ENCODE peak calls at places on chromosomes 5 and 9, in five cellular contexts. One of them, this sample, is unnamed.

GRCh38 chr9:115034801-115035200 is 83.2 kb downstream of the TNC start:
- DNase-seq in C1 segment of cervical spinal cord: no peak
- DNase-seq in astrocyte of the spinal cord: peak
- DNase-seq in NCI-H510A treated with DMSO at 0.1 percent for 48 hours: no peak
- DNase-seq in foreskin keratinocyte: peak
- DNase-seq in this sample: no peak

GRCh38 chr5:691817-692529 is 1.2 kb downstream of the TPPP start:
- DNase-seq in astrocyte of the spinal cord: no peak
- DNase-seq in foreskin keratinocyte: no peak
- DNase-seq in C1 segment of cervical spinal cord: no peak
- DNase-seq in NCI-H510A treated with DMSO at 0.1 percent for 48 hours: no peak
- DNase-seq in this sample: no peak

GRCh38 chr5:39074009-39074886 is at the start of gene RICTOR:
- DNase-seq in NCI-H510A treated with DMSO at 0.1 percent for 48 hours: peak
- DNase-seq in astrocyte of the spinal cord: peak
- DNase-seq in foreskin keratinocyte: peak
- DNase-seq in C1 segment of cervical spinal cord: peak
- DNase-seq in this sample: no peak

GRCh38 chr5:33854733-33855151 is 37.0 kb downstream of the ADAMTS12 start:
- DNase-seq in NCI-H510A treated with DMSO at 0.1 percent for 48 hours: no peak
- DNase-seq in foreskin keratinocyte: no peak
- DNase-seq in astrocyte of the spinal cord: peak
- DNase-seq in C1 segment of cervical spinal cord: no peak
- DNase-seq in this sample: no peak

GRCh38 chr9:36485647-36486453 is 85.8 kb upstream of the RNF38 start:
- DNase-seq in NCI-H510A treated with DMSO at 0.1 percent for 48 hours: no peak
- DNase-seq in foreskin keratinocyte: no peak
- DNase-seq in astrocyte of the spinal cord: no peak
- DNase-seq in C1 segment of cervical spinal cord: no peak
- DNase-seq in this sample: no peak

GRCh38 chr9:82247318-82247717 is 258.7 kb downstream of the SPATA31D1 start:
- DNase-seq in foreskin keratinocyte: no peak
- DNase-seq in astrocyte of the spinal cord: peak
- DNase-seq in C1 segment of cervical spinal cord: no peak
- DNase-seq in NCI-H510A treated with DMSO at 0.1 percent for 48 hours: no peak
- DNase-seq in this sample: no peak

GRCh38 chr5:116525680-116526079 is 48.9 kb downstream of the SEMA6A start:
- DNase-seq in foreskin keratinocyte: no peak
- DNase-seq in C1 segment of cervical spinal cord: no peak
- DNase-seq in NCI-H510A treated with DMSO at 0.1 percent for 48 hours: no peak
- DNase-seq in astrocyte of the spinal cord: no peak
- DNase-seq in this sample: no peak

GRCh38 chr9:135522137-135522877 is 1.1 kb downstream of the LCN1 start:
- DNase-seq in NCI-H510A treated with DMSO at 0.1 percent for 48 hours: no peak
- DNase-seq in foreskin keratinocyte: no peak
- DNase-seq in C1 segment of cervical spinal cord: no peak
- DNase-seq in astrocyte of the spinal cord: no peak
- DNase-seq in this sample: no peak

GRCh38 chr9:97638666-97639065 is 5.0 kb downstream of the NCBP1 start:
- DNase-seq in C1 segment of cervical spinal cord: no peak
- DNase-seq in NCI-H510A treated with DMSO at 0.1 percent for 48 hours: no peak
- DNase-seq in foreskin keratinocyte: no peak
- DNase-seq in astrocyte of the spinal cord: no peak
- DNase-seq in this sample: no peak

GRCh38 chr5:132479073-132479811 is 11.3 kb downstream of the IRF1 start:
- DNase-seq in astrocyte of the spinal cord: no peak
- DNase-seq in NCI-H510A treated with DMSO at 0.1 percent for 48 hours: no peak
- DNase-seq in C1 segment of cervical spinal cord: no peak
- DNase-seq in foreskin keratinocyte: no peak
- DNase-seq in this sample: no peak

GRCh38 chr9:79567671-79568098 is 4.1 kb upstream of the TLE4 start:
- DNase-seq in NCI-H510A treated with DMSO at 0.1 percent for 48 hours: no peak
- DNase-seq in astrocyte of the spinal cord: no peak
- DNase-seq in C1 segment of cervical spinal cord: no peak
- DNase-seq in foreskin keratinocyte: peak
- DNase-seq in this sample: no peak

GRCh38 chr5:83034552-83035181 is 42.5 kb downstream of the TMEM167A start:
- DNase-seq in astrocyte of the spinal cord: no peak
- DNase-seq in C1 segment of cervical spinal cord: no peak
- DNase-seq in foreskin keratinocyte: no peak
- DNase-seq in NCI-H510A treated with DMSO at 0.1 percent for 48 hours: no peak
- DNase-seq in this sample: no peak

GRCh38 chr5:123092696-123093095 is 3.7 kb downstream of the PRDM6 start:
- DNase-seq in NCI-H510A treated with DMSO at 0.1 percent for 48 hours: no peak
- DNase-seq in astrocyte of the spinal cord: no peak
- DNase-seq in foreskin keratinocyte: no peak
- DNase-seq in C1 segment of cervical spinal cord: no peak
- DNase-seq in this sample: no peak

GRCh38 chr5:5306696-5307095 is 115.8 kb upstream of the ICE1 start:
- DNase-seq in C1 segment of cervical spinal cord: no peak
- DNase-seq in astrocyte of the spinal cord: peak
- DNase-seq in NCI-H510A treated with DMSO at 0.1 percent for 48 hours: no peak
- DNase-seq in foreskin keratinocyte: peak
- DNase-seq in this sample: no peak

GRCh38 chr5:135714126-135714894 is 120.2 kb upstream of the SLC25A48 start:
- DNase-seq in NCI-H510A treated with DMSO at 0.1 percent for 48 hours: no peak
- DNase-seq in astrocyte of the spinal cord: no peak
- DNase-seq in foreskin keratinocyte: no peak
- DNase-seq in C1 segment of cervical spinal cord: no peak
- DNase-seq in this sample: no peak

GRCh38 chr5:37043693-37044092 is 167.1 kb downstream of the NIPBL start:
- DNase-seq in astrocyte of the spinal cord: peak
- DNase-seq in C1 segment of cervical spinal cord: no peak
- DNase-seq in NCI-H510A treated with DMSO at 0.1 percent for 48 hours: no peak
- DNase-seq in foreskin keratinocyte: no peak
- DNase-seq in this sample: peak

GRCh38 chr9:88988796-88989641 is 2.2 kb upstream of the S1PR3 start:
- DNase-seq in C1 segment of cervical spinal cord: no peak
- DNase-seq in NCI-H510A treated with DMSO at 0.1 percent for 48 hours: no peak
- DNase-seq in foreskin keratinocyte: peak
- DNase-seq in astrocyte of the spinal cord: no peak
- DNase-seq in this sample: no peak

GRCh38 chr9:32378993-32379729 is 5.3 kb upstream of the ACO1 start:
- DNase-seq in NCI-H510A treated with DMSO at 0.1 percent for 48 hours: peak
- DNase-seq in C1 segment of cervical spinal cord: no peak
- DNase-seq in foreskin keratinocyte: peak
- DNase-seq in astrocyte of the spinal cord: peak
- DNase-seq in this sample: peak

GRCh38 chr5:54211912-54212311 is 98.5 kb downstream of the ARL15 start:
- DNase-seq in foreskin keratinocyte: no peak
- DNase-seq in C1 segment of cervical spinal cord: no peak
- DNase-seq in astrocyte of the spinal cord: no peak
- DNase-seq in NCI-H510A treated with DMSO at 0.1 percent for 48 hours: no peak
- DNase-seq in this sample: no peak

GRCh38 chr5:34598177-34598794 is 57.8 kb upstream of the RAI14 start:
- DNase-seq in NCI-H510A treated with DMSO at 0.1 percent for 48 hours: no peak
- DNase-seq in astrocyte of the spinal cord: peak
- DNase-seq in foreskin keratinocyte: peak
- DNase-seq in C1 segment of cervical spinal cord: no peak
- DNase-seq in this sample: peak

GRCh38 chr5:106017243-106017857 is 1653.4 kb downstream of the EFNA5 start:
- DNase-seq in NCI-H510A treated with DMSO at 0.1 percent for 48 hours: no peak
- DNase-seq in astrocyte of the spinal cord: no peak
- DNase-seq in C1 segment of cervical spinal cord: no peak
- DNase-seq in foreskin keratinocyte: no peak
- DNase-seq in this sample: no peak

GRCh38 chr5:127916875-127917573 is 166.5 kb upstream of the SLC12A2 start:
- DNase-seq in foreskin keratinocyte: no peak
- DNase-seq in C1 segment of cervical spinal cord: no peak
- DNase-seq in astrocyte of the spinal cord: no peak
- DNase-seq in NCI-H510A treated with DMSO at 0.1 percent for 48 hours: no peak
- DNase-seq in this sample: no peak

GRCh38 chr5:163321511-163321910 is 115.9 kb upstream of the CCNG1 start:
- DNase-seq in astrocyte of the spinal cord: no peak
- DNase-seq in C1 segment of cervical spinal cord: no peak
- DNase-seq in foreskin keratinocyte: no peak
- DNase-seq in NCI-H510A treated with DMSO at 0.1 percent for 48 hours: no peak
- DNase-seq in this sample: no peak

GRCh38 chr5:113652161-113652560 is 138.7 kb downstream of the YTHDC2 start:
- DNase-seq in NCI-H510A treated with DMSO at 0.1 percent for 48 hours: no peak
- DNase-seq in foreskin keratinocyte: no peak
- DNase-seq in C1 segment of cervical spinal cord: no peak
- DNase-seq in astrocyte of the spinal cord: no peak
- DNase-seq in this sample: no peak

GRCh38 chr5:51214736-51215135 is 168.5 kb upstream of the ISL1 start:
- DNase-seq in foreskin keratinocyte: no peak
- DNase-seq in C1 segment of cervical spinal cord: no peak
- DNase-seq in astrocyte of the spinal cord: no peak
- DNase-seq in NCI-H510A treated with DMSO at 0.1 percent for 48 hours: no peak
- DNase-seq in this sample: no peak

GRCh38 chr5:52856564-52856963 is 68.8 kb downstream of the ITGA1 start:
- DNase-seq in C1 segment of cervical spinal cord: no peak
- DNase-seq in astrocyte of the spinal cord: no peak
- DNase-seq in foreskin keratinocyte: peak
- DNase-seq in NCI-H510A treated with DMSO at 0.1 percent for 48 hours: no peak
- DNase-seq in this sample: no peak

GRCh38 chr5:6584727-6585126 is 48.1 kb downstream of the NSUN2 start:
- DNase-seq in C1 segment of cervical spinal cord: no peak
- DNase-seq in NCI-H510A treated with DMSO at 0.1 percent for 48 hours: no peak
- DNase-seq in astrocyte of the spinal cord: no peak
- DNase-seq in foreskin keratinocyte: no peak
- DNase-seq in this sample: no peak

GRCh38 chr9:131069699-131070098 is 26.6 kb upstream of the AIF1L start:
- DNase-seq in astrocyte of the spinal cord: no peak
- DNase-seq in NCI-H510A treated with DMSO at 0.1 percent for 48 hours: no peak
- DNase-seq in foreskin keratinocyte: no peak
- DNase-seq in C1 segment of cervical spinal cord: no peak
- DNase-seq in this sample: no peak

GRCh38 chr9:14207352-14207995 is 106.5 kb downstream of the NFIB start:
- DNase-seq in NCI-H510A treated with DMSO at 0.1 percent for 48 hours: no peak
- DNase-seq in C1 segment of cervical spinal cord: no peak
- DNase-seq in astrocyte of the spinal cord: no peak
- DNase-seq in foreskin keratinocyte: no peak
- DNase-seq in this sample: no peak

This sample was measured in Panc1.